ENCODE peak calls at places on chromosomes 7 and 10, in six cellular contexts. B is GM10248, W is GM12865, X is dorsolateral prefrontal cortex, I is astrocyte of the spinal cord, L is psoas muscle. M is an unnamed sample.

GRCh38 chr10:102450374-102451104 is 804 bp downstream of the C10orf95 start:
- DNase-seq in L (peak; percentile 93), B (peak; percentile 90), X (peak; percentile 79), W (peak; percentile 97), I (peak; percentile 56), M (peak; percentile 56)

GRCh38 chr7:1124164-1124563 is 35.8 kb downstream of the ZFAND2A start:
- DNase-seq in W (no peak), L (peak; percentile 60), X (no peak), B (no peak), I (peak; percentile 20), M (no peak)

GRCh38 chr10:77179015-77179695 is 458.5 kb downstream of the KCNMA1 start:
- DNase-seq in W (no peak), B (no peak), L (peak; percentile 75), X (peak; percentile 54), I (peak; percentile 91), M (no peak)

GRCh38 chr7:46071601-46072000 is 150.5 kb upstream of the IGFBP3 start:
- DNase-seq in I (peak; percentile 29), W (no peak), L (no peak), B (no peak), X (no peak), M (no peak)

GRCh38 chr7:301291-302053 is 11.5 kb downstream of the FOXL3 start:
- DNase-seq in B (no peak), W (no peak), I (no peak), L (no peak), X (peak; percentile 28), M (no peak)

GRCh38 chr7:123041085-123041484 is 45.6 kb upstream of the TAS2R16 start:
- DNase-seq in W (no peak), B (no peak), X (no peak), I (peak; percentile 84), L (no peak), M (no peak)

GRCh38 chr7:135186841-135187253 is 16.3 kb upstream of the CYREN start:
- DNase-seq in W (peak; percentile 86), L (no peak), I (no peak), X (no peak), B (peak; percentile 80), M (no peak)

GRCh38 chr10:34476607-34477006 is 338.5 kb downstream of the PARD3 start:
- DNase-seq in X (no peak), I (no peak), B (no peak), L (no peak), W (no peak), M (no peak)

GRCh38 chr10:6141296-6142151 is 52.7 kb downstream of the RBM17 start:
- DNase-seq in W (peak; percentile 85), L (peak; percentile 81), B (peak; percentile 78), X (no peak), I (peak; percentile 87), M (no peak)

GRCh38 chr7:140877249-140877524 is 47.5 kb downstream of the BRAF start:
- DNase-seq in B (no peak), W (no peak), X (no peak), I (no peak), L (no peak), M (no peak)

GRCh38 chr7:72016574-72016973 is 395.6 kb downstream of the CALN1 start:
- DNase-seq in W (no peak), X (no peak), B (no peak), L (no peak), I (no peak), M (no peak)

GRCh38 chr7:26459794-26460193 is 168.1 kb downstream of the SNX10 start:
- DNase-seq in X (no peak), L (no peak), W (no peak), B (no peak), I (no peak), M (no peak)

GRCh38 chr7:124764847-124765400 is 668 bp downstream of the GPR37 start:
- DNase-seq in W (peak; percentile 28), B (peak; percentile 51), I (no peak), X (no peak), L (peak; percentile 58), M (peak; percentile 10)

GRCh38 chr10:28544058-28544457 is 11.1 kb downstream of the WAC start:
- DNase-seq in X (no peak), L (no peak), W (no peak), I (no peak), B (no peak), M (no peak)

GRCh38 chr7:99642099-99642498 is 25.4 kb downstream of the ZSCAN25 start:
- DNase-seq in L (no peak), X (no peak), I (no peak), B (no peak), W (no peak), M (no peak)

GRCh38 chr10:5573968-5574641 is 49.3 kb downstream of the CALML3 start:
- DNase-seq in B (no peak), W (peak; percentile 18), L (peak; percentile 57), X (peak; percentile 28), I (no peak), M (no peak)

GRCh38 chr10:53598914-53599313 is 826.3 kb upstream of the MBL2 start:
- DNase-seq in L (no peak), I (peak; percentile 5), X (no peak), B (no peak), W (no peak), M (no peak)

GRCh38 chr10:21496285-21497176 is 29.0 kb downstream of the SKIDA1 start:
- DNase-seq in L (peak; percentile 70), X (no peak), B (peak; percentile 73), I (peak; percentile 37), W (peak; percentile 69), M (peak; percentile 52)
- TF ChIP-seq CTCF in L (peak; percentile 16), X (peak; percentile 50), B (peak; percentile 55), I (peak; percentile 31), W (peak; percentile 56), M (peak; percentile 48)

DNA sequence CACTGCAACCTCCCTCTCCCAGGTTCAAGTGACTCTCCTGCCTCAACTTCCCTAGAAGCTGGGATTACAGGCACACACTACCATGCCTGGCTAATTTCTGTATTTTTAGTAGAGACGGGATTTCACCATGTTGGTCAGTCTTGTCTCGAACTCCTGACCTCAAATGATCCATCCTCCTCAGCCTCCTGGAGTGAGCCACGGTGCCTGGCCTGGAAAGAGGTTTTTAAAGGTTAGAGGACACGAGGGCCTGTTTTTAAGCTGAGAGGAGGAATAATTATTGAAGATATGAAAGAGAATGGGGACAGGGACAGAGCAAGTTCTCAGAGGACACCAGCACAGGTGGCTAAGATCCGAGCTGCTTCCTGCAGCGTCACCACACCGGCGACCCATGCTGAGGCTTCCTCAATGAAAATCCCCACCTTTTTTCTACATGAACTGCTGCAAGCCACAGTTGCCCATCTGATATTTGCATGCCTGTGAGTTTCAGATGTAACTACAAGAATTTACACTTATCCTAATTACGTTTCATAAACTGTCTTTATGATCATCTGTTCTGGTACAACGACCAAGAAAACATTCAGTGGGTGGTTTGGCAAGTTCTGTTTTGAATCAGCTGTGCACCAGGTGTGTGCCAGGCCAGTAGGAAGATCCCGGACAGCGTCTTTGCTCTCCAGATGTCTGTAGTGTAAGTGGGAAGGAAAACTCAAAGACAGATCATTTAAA is 76.0 kb downstream of the HIP1 start:
- DNase-seq in B (peak; percentile 76), X (no peak), L (no peak), I (no peak), W (peak; percentile 95), M (no peak)
- TF ChIP-seq CTCF in B (no peak), X (no peak), L (no peak), I (no peak), W (no peak), M (no peak)

GRCh38 chr10:25113231-25114035 is 61.4 kb upstream of the GPR158 start:
- DNase-seq in I (peak; percentile 81), B (peak; percentile 61), W (peak; percentile 69), L (peak; percentile 75), X (peak; percentile 73), M (peak; percentile 74)
- TF ChIP-seq CTCF in I (peak; percentile 93), B (peak; percentile 80), W (peak; percentile 79), L (peak; percentile 71), X (peak; percentile 77), M (peak; percentile 85)

GRCh38 chr10:46028584-46029570 is 1.5 kb downstream of the NCOA4 start:
- DNase-seq in L (no peak), X (no peak), W (peak; percentile 76), B (peak; percentile 63), I (peak; percentile 79), M (no peak)
- TF ChIP-seq CTCF in L (peak; percentile 67), X (peak; percentile 58), W (peak; percentile 77), B (peak; percentile 59), I (peak; percentile 68), M (peak; percentile 78)

GRCh38 chr7:70585071-70585470 is 546.9 kb upstream of the GALNT17 start:
- DNase-seq in I (no peak), B (no peak), W (peak; percentile 13), X (no peak), L (no peak), M (no peak)
- TF ChIP-seq CTCF in I (peak; percentile 27), B (no peak), W (no peak), X (no peak), L (no peak), M (no peak)

GRCh38 chr10:94225589-94225988 is 137.2 kb downstream of the NOC3L start:
- DNase-seq in B (no peak), X (no peak), W (no peak), L (no peak), I (no peak), M (no peak)
- TF ChIP-seq CTCF in B (no peak), X (no peak), W (no peak), L (peak; percentile 14), I (no peak), M (no peak)

GRCh38 chr10:29926649-29927048 is 132.7 kb downstream of the JCAD start:
- DNase-seq in L (no peak), W (no peak), B (no peak), X (no peak), I (peak; percentile 90), M (peak; percentile 22)
- TF ChIP-seq CTCF in L (peak; percentile 26), W (no peak), B (no peak), X (peak; percentile 27), I (peak; percentile 81), M (peak; percentile 56)

GRCh38 chr7:89517815-89518214 is 636.5 kb upstream of the STEAP1 start:
- DNase-seq in B (no peak), W (no peak), L (no peak), I (no peak), X (no peak), M (no peak)
- TF ChIP-seq CTCF in B (no peak), W (no peak), L (no peak), I (no peak), X (no peak), M (no peak)